ENCODE peak calls at places on chromosomes 6 and 20, in six cellular contexts. A, Q, E, X, L and I are unnamed samples.
A peak's percentile ranks its signal among the peaks of the same experiment; 100 is the strongest.

GRCh38 chr20:13822459-13822858 is 37.6 kb downstream of the NDUFAF5 start:
- DNase-seq in A (no peak), Q (no peak), E (no peak), X (no peak), L (no peak), I (no peak)

GRCh38 chr20:32278199-32278643 is 770 bp downstream of the KIF3B start:
- DNase-seq in A (no peak), Q (no peak), E (peak; percentile 81), X (peak; percentile 38), L (no peak), I (no peak)

GRCh38 chr6:53510751-53511150 is 34.1 kb downstream of the GCLC start:
- DNase-seq in A (no peak), Q (no peak), E (no peak), X (no peak), L (no peak), I (no peak)

GRCh38 chr6:169985121-169986015 is 233.9 kb downstream of the ERMARD start:
- DNase-seq in A (no peak), Q (no peak), E (no peak), X (no peak), L (no peak), I (peak; percentile 37)

GRCh38 chr20:18019068-18019467 is 38.6 kb downstream of the OVOL2 start:
- DNase-seq in A (peak; percentile 6), Q (no peak), E (peak; percentile 63), X (no peak), L (no peak), I (no peak)

GRCh38 chr6:136788069-136788902 is 4.0 kb downstream of the MAP3K5 start:
- DNase-seq in A (peak; percentile 77), Q (peak; percentile 77), E (peak; percentile 70), X (no peak), L (no peak), I (no peak)

GRCh38 chr20:51156041-51156795 is 133.3 kb upstream of the KCNG1 start:
- DNase-seq in A (no peak), Q (peak; percentile 16), E (no peak), X (no peak), L (no peak), I (no peak)

GRCh38 chr6:139369568-139370046 is 4.8 kb downstream of the CITED2 start:
- DNase-seq in A (peak; percentile 71), Q (peak; percentile 69), E (peak; percentile 55), X (no peak), L (peak; percentile 9), I (no peak)

GRCh38 chr20:57483287-57484050 is 41.5 kb downstream of the CTCFL start:
- DNase-seq in A (no peak), Q (no peak), E (peak; percentile 93), X (peak; percentile 50), L (no peak), I (no peak)

GRCh38 chr6:74731921-74732320 is 473.9 kb downstream of the COL12A1 start:
- DNase-seq in A (no peak), Q (peak; percentile 35), E (no peak), X (no peak), L (no peak), I (no peak)

GRCh38 chr20:25280051-25280573 is 32.2 kb downstream of the PYGB start:
- DNase-seq in A (no peak), Q (no peak), E (no peak), X (no peak), L (no peak), I (peak; percentile 69)

GRCh38 chr6:87674286-87674685 is 27.7 kb downstream of the AKIRIN2 start:
- DNase-seq in A (no peak), Q (no peak), E (no peak), X (no peak), L (no peak), I (no peak)

GRCh38 chr6:21751608-21752007 is 158.1 kb downstream of the SOX4 start:
- DNase-seq in A (no peak), Q (no peak), E (no peak), X (no peak), L (no peak), I (no peak)

GRCh38 chr6:30685977-30686907 is at the start of gene PPP1R18:
- DNase-seq in A (peak; percentile 49), Q (peak; percentile 73), E (peak; percentile 85), X (peak; percentile 81), L (peak; percentile 79), I (peak; percentile 92)

GRCh38 chr20:10524034-10524476 is 89.0 kb downstream of the SLX4IP start:
- DNase-seq in A (no peak), Q (no peak), E (no peak), X (no peak), L (no peak), I (no peak)

GRCh38 chr20:9514072-9514460 is 324 bp upstream of the LAMP5 start:
- DNase-seq in A (no peak), Q (no peak), E (no peak), X (no peak), L (no peak), I (no peak)

GRCh38 chr20:9516658-9516987 is 2.2 kb downstream of the LAMP5 start:
- DNase-seq in A (no peak), Q (no peak), E (peak; percentile 60), X (no peak), L (no peak), I (no peak)

GRCh38 chr20:9514461-9515210 is at the start of gene LAMP5:
- DNase-seq in A (no peak), Q (no peak), E (peak; percentile 22), X (no peak), L (no peak), I (no peak)

GRCh38 chr20:9515761-9516657 is 1.6 kb downstream of the LAMP5 start:
- DNase-seq in A (no peak), Q (no peak), E (peak; percentile 12), X (peak; percentile 13), L (no peak), I (no peak)

GRCh38 chr20:9515211-9515580 is 806 bp downstream of the LAMP5 start:
- DNase-seq in A (no peak), Q (no peak), E (no peak), X (no peak), L (no peak), I (no peak)
- H3K4me3 ChIP-seq in A (no peak overlapping the region), Q (no peak overlapping the region), E (peak overlapping the region; percentile 3), X (peak overlapping the region; percentile 58), L (no peak overlapping the region), I (no peak overlapping the region)

GRCh38 chr6:89204096-89204495 is 13.1 kb downstream of the GABRR1 start:
- DNase-seq in A (no peak), Q (no peak), E (no peak), X (no peak), L (no peak), I (no peak)
- H3K4me3 ChIP-seq in A (no peak overlapping the region), Q (no peak overlapping the region), E (no peak overlapping the region), X (no peak overlapping the region), L (no peak overlapping the region), I (no peak overlapping the region)

GRCh38 chr6:47041741-47042140 is 391 bp downstream of the ADGRF1 start:
- DNase-seq in A (no peak), Q (no peak), E (no peak), X (no peak), L (no peak), I (no peak)

GRCh38 chr6:47044418-47044817 is 2.3 kb upstream of the ADGRF1 start:
- DNase-seq in A (no peak), Q (no peak), E (peak; percentile 4), X (no peak), L (peak; percentile 52), I (no peak)

GRCh38 chr6:47047097-47047478 is 5.0 kb upstream of the ADGRF1 start:
- DNase-seq in A (no peak), Q (no peak), E (no peak), X (no peak), L (no peak), I (no peak)

GRCh38 chr6:47047479-47048411 is 5.6 kb upstream of the ADGRF1 start:
- DNase-seq in A (peak; percentile 60), Q (peak; percentile 54), E (peak; percentile 69), X (peak; percentile 29), L (peak; percentile 72), I (no peak)

GRCh38 chr6:47042238-47042843 is at the start of gene ADGRF1:
- DNase-seq in A (no peak), Q (no peak), E (no peak), X (no peak), L (peak; percentile 72), I (no peak)
- H3K4me3 ChIP-seq in A (no peak within 1 kb of the TSS), Q (no peak within 1 kb of the TSS), E (no peak within 1 kb of the TSS), X (no peak within 1 kb of the TSS), L (peak within 1 kb of the TSS; percentile 86), I (no peak within 1 kb of the TSS)

GRCh38 chr6:108559884-108560462 is 744 bp upstream of the FOXO3 start:
- DNase-seq in A (peak; percentile 43), Q (peak; percentile 60), E (no peak), X (no peak), L (peak; percentile 52), I (peak; percentile 77)
- H3K4me3 ChIP-seq in A (peak overlapping the region; percentile 84), Q (peak overlapping the region; percentile 85), E (peak overlapping the region; percentile 83), X (peak overlapping the region; percentile 92), L (peak overlapping the region; percentile 99), I (peak overlapping the region; percentile 97)

GRCh38 chr20:44610313-44610965 is 28.1 kb downstream of the PKIG start:
- DNase-seq in A (no peak), Q (no peak), E (peak; percentile 18), X (no peak), L (no peak), I (no peak)
- H3K4me3 ChIP-seq in A (no peak overlapping the region), Q (no peak overlapping the region), E (no peak overlapping the region), X (no peak overlapping the region), L (no peak overlapping the region), I (no peak overlapping the region)